ENCODE peak calls at places on chromosome 3, in four cellular contexts. One of them, this sample, is unnamed.

GRCh38 chr3:195907730-195908438 is 467 bp downstream of the TNK2 start:
- DNase-seq in K562: peak
- DNase-seq in WTC11: no peak
- DNase-seq in GM12878: peak
- DNase-seq in this sample: no peak

GRCh38 chr3:168249539-168250414 is 154.1 kb upstream of the GOLIM4 start:
- DNase-seq in K562: peak
- DNase-seq in WTC11: peak
- DNase-seq in GM12878: no peak
- DNase-seq in this sample: peak

GRCh38 chr3:34957707-34958106 is 681.6 kb upstream of the ARPP21 start:
- DNase-seq in K562: no peak
- DNase-seq in WTC11: no peak
- DNase-seq in GM12878: no peak
- DNase-seq in this sample: no peak

GRCh38 chr3:129064969-129065726 is 4.6 kb downstream of the GP9 start:
- DNase-seq in K562: no peak
- DNase-seq in WTC11: no peak
- DNase-seq in GM12878: no peak
- DNase-seq in this sample: no peak

GRCh38 chr3:66297917-66298316 is 77.1 kb downstream of the SLC25A26 start:
- DNase-seq in K562: no peak
- DNase-seq in WTC11: no peak
- DNase-seq in GM12878: no peak
- DNase-seq in this sample: no peak

GRCh38 chr3:169541528-169541927 is 122.0 kb downstream of the MECOM start:
- DNase-seq in K562: no peak
- DNase-seq in WTC11: no peak
- DNase-seq in GM12878: no peak
- DNase-seq in this sample: no peak

GRCh38 chr3:98846101-98846500 is 55.4 kb downstream of the DCBLD2 start:
- DNase-seq in K562: no peak
- DNase-seq in WTC11: no peak
- DNase-seq in GM12878: no peak
- DNase-seq in this sample: no peak

GRCh38 chr3:11764931-11765363 is 81.7 kb downstream of the TAMM41 start:
- DNase-seq in K562: no peak
- DNase-seq in WTC11: no peak
- DNase-seq in GM12878: no peak
- DNase-seq in this sample: no peak

GRCh38 chr3:100096866-100097265 is 17.4 kb downstream of the FILIP1L start:
- DNase-seq in K562: no peak
- DNase-seq in WTC11: no peak
- DNase-seq in GM12878: no peak
- DNase-seq in this sample: no peak

GRCh38 chr3:87397210-87397609 is 120.8 kb upstream of the POU1F1 start:
- DNase-seq in K562: no peak
- DNase-seq in WTC11: no peak
- DNase-seq in GM12878: no peak
- DNase-seq in this sample: no peak

GRCh38 chr3:64686446-64686908 is 1.3 kb downstream of the ADAMTS9 start:
- DNase-seq in K562: peak
- DNase-seq in WTC11: peak
- DNase-seq in GM12878: no peak
- DNase-seq in this sample: peak

GRCh38 chr3:27535809-27536392 is 51.7 kb upstream of the SLC4A7 start:
- DNase-seq in K562: no peak
- DNase-seq in WTC11: no peak
- DNase-seq in GM12878: no peak
- DNase-seq in this sample: no peak

GRCh38 chr3:63467392-63467791 is 185.1 kb upstream of the SNTN start:
- DNase-seq in K562: no peak
- DNase-seq in WTC11: no peak
- DNase-seq in GM12878: no peak
- DNase-seq in this sample: no peak

GRCh38 chr3:14170569-14171159 is 7.7 kb downstream of the XPC start:
- DNase-seq in K562: no peak
- DNase-seq in WTC11: no peak
- DNase-seq in GM12878: no peak
- DNase-seq in this sample: no peak

GRCh38 chr3:178352300-178353021 is 183.8 kb upstream of the KCNMB2 start:
- DNase-seq in K562: no peak
- DNase-seq in WTC11: no peak
- DNase-seq in GM12878: no peak
- DNase-seq in this sample: no peak

GRCh38 chr3:117788086-117788485 is 1078.5 kb downstream of the TUSC7 start:
- DNase-seq in K562: no peak
- DNase-seq in WTC11: no peak
- DNase-seq in GM12878: no peak
- DNase-seq in this sample: no peak

GRCh38 chr3:69251078-69251805 is 128.8 kb upstream of the LMOD3 start:
- DNase-seq in K562: no peak
- DNase-seq in WTC11: no peak
- DNase-seq in GM12878: no peak
- DNase-seq in this sample: no peak

GRCh38 chr3:150242220-150242938 is 165.7 kb upstream of the TSC22D2 start:
- DNase-seq in K562: no peak
- DNase-seq in WTC11: no peak
- DNase-seq in GM12878: no peak
- DNase-seq in this sample: no peak

GRCh38 chr3:158768881-158769518 is 32.9 kb upstream of the MFSD1 start:
- DNase-seq in K562: peak
- DNase-seq in WTC11: no peak
- DNase-seq in GM12878: no peak
- DNase-seq in this sample: peak

GRCh38 chr3:146138904-146139303 is 22.1 kb downstream of the PLOD2 start:
- DNase-seq in K562: no peak
- DNase-seq in WTC11: no peak
- DNase-seq in GM12878: no peak
- DNase-seq in this sample: no peak

GRCh38 chr3:173092038-173092437 is 49.0 kb downstream of the SPATA16 start:
- DNase-seq in K562: no peak
- DNase-seq in WTC11: no peak
- DNase-seq in GM12878: no peak
- DNase-seq in this sample: no peak

GRCh38 chr3:173096140-173096539 is 44.9 kb downstream of the SPATA16 start:
- DNase-seq in K562: no peak
- DNase-seq in WTC11: no peak
- DNase-seq in GM12878: no peak
- DNase-seq in this sample: no peak

GRCh38 chr3:173098959-173099358 is 42.1 kb downstream of the SPATA16 start:
- DNase-seq in K562: no peak
- DNase-seq in WTC11: no peak
- DNase-seq in GM12878: no peak
- DNase-seq in this sample: no peak

DNA sequence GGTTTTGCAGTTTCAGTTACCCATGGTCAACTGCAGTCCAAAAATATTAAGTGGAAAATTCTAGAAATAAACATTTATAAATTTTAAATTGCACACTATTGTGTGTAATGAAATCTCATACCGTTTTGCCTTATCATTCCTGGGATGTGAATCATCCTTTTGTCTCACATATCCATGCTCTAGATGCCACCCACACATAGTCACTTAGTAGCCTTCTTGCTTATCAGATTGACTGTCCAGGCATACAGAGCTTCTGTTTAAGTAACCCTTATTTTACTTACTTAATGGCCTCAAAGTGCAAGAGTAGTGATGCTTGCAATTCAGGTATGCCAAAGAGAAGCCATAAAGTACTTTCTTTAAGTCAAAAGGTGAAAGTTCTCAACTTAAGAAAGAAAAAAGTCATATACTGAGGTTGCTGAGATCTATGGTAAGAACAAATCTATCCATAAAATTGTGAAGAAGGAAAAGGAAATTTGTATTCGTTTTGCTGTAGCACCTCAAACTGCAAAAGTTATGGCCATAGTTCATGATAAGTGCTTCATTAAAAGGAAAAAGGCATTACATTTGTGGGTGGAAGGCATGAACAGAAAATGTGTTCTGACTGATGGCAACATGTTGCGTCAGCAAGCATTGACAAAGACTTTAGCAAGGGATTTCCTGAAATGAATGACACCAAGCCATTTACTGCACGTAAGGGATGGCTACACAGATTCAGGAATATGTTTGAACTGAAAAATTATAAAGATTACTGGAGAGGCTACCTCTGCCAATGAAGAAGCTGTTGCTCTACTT is 43.8 kb downstream of the SPATA16 start:
- DNase-seq in K562: peak
- DNase-seq in WTC11: no peak
- DNase-seq in GM12878: no peak
- DNase-seq in this sample: no peak
- TF ChIP-seq CBFB in K562: no peak
- TF ChIP-seq CBFB in WTC11: no peak
- TF ChIP-seq CBFB in GM12878: no peak
- TF ChIP-seq CBFB in this sample: no peak

GRCh38 chr3:189331002-189331418 is 159.2 kb downstream of the TPRG1 start:
- DNase-seq in K562: no peak
- DNase-seq in WTC11: no peak
- DNase-seq in GM12878: no peak
- DNase-seq in this sample: no peak
- TF ChIP-seq CBFB in K562: no peak
- TF ChIP-seq CBFB in WTC11: no peak
- TF ChIP-seq CBFB in GM12878: no peak
- TF ChIP-seq CBFB in this sample: no peak

GRCh38 chr3:16181361-16181760 is 6.9 kb downstream of the GALNT15 start:
- DNase-seq in K562: no peak
- DNase-seq in WTC11: no peak
- DNase-seq in GM12878: no peak
- DNase-seq in this sample: no peak
- TF ChIP-seq CBFB in K562: no peak
- TF ChIP-seq CBFB in WTC11: no peak
- TF ChIP-seq CBFB in GM12878: no peak
- TF ChIP-seq CBFB in this sample: no peak

DNA sequence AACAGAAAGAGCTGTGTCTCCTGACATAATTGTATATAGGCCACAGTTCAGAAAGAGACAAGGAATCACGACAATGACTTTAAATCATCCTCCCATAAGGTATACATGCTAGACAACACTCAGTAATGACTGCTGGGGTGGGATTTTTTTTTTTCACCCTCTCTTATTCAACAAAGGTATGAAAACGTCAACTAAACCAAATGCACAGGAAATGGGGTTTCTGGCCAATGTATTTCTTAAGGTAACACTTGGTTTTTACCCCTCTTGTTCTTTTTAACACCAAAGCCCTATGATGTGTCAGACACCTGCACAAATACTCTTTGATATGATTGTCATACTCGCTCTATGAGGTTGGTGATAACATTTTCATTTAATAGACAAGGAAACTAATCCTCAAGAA is 78.3 kb downstream of the MCF2L2 start:
- DNase-seq in K562: no peak
- DNase-seq in WTC11: no peak
- DNase-seq in GM12878: no peak
- DNase-seq in this sample: no peak
- TF ChIP-seq CBFB in K562: no peak
- TF ChIP-seq CBFB in WTC11: no peak
- TF ChIP-seq CBFB in GM12878: no peak
- TF ChIP-seq CBFB in this sample: no peak

DNA sequence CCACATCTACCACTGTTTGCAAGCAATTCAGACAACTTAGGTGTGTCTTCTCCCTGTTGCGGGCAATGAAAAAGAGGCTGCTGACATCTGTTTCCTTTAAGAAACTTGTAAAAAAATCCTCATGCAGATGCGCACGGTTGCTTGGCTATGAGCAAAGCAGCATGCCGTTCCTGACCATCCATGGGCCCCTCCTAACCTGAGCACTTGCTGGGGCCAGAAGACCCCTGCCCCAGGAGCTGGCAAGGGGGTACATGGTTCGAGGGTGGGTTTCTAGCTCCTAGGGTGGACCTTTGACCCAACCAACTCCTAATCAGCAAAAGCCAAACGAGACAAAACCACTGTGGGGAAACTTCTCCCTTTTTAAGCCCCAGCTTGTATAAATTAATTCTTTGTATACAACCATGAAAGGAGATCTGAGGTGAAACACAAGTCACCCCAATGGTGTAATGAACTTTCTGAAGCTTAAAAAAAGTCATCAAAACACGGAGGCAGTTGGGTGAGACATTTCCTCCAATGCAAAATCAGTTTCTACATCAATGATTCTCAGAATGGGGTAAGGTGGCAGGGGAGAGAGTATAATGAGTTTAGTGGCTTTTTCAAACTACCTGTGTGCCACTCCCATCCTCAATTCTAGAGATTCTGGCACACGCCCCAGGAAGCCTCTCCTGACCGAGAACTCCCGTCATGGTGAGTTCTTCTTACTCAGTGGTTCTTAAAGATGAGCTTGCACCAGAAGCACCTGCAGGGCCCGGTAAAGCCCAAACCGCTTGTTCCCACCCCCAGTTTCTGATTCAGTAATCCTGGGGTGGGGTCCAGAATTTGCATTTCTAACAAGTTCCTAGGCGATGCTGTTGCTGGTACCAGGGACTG is 44.1 kb downstream of the CPN2 start:
- DNase-seq in K562: no peak
- DNase-seq in WTC11: no peak
- DNase-seq in GM12878: peak
- DNase-seq in this sample: no peak
- TF ChIP-seq CBFB in K562: no peak
- TF ChIP-seq CBFB in WTC11: no peak
- TF ChIP-seq CBFB in GM12878: no peak
- TF ChIP-seq CBFB in this sample: no peak

DNA sequence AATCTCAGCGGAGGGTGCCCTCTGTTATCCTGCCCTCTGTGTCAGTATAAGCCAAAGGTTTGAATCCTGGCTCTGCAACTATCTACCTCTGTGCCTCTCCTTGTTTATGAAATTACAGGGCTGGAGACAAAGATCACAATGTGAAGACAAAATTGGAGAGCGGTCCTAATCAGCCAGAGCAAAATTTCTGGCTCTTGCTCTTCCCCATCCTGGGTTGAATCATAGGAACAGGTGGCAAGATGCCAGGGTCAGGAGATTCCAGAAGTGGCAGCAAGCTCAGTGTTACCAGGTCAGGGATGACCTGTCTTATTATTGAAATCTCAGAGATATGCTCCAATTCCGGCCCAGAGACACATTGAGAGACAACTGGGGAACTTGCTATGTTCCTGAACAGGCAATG is 2.3 kb upstream of the CCR2 start:
- DNase-seq in K562: no peak
- DNase-seq in WTC11: no peak
- DNase-seq in GM12878: no peak
- DNase-seq in this sample: no peak
- TF ChIP-seq CBFB in K562: no peak
- TF ChIP-seq CBFB in WTC11: no peak
- TF ChIP-seq CBFB in GM12878: no peak
- TF ChIP-seq CBFB in this sample: no peak